ENCODE peak calls at places on chromosomes 13 and 19, in eight cellular contexts. O, Y, U, A, G, V, S and F are unnamed samples.

GRCh38 chr13:103349664-103350063 is 283.4 kb upstream of the SLC10A2 start:
- DNase-seq in O (no peak), Y (no peak), U (no peak), A (no peak), G (no peak), V (peak), S (no peak), F (no peak)

GRCh38 chr13:107767119-107767518 is 448.2 kb downstream of the LIG4 start:
- DNase-seq in O (no peak), Y (peak), U (no peak), A (no peak), G (no peak), V (no peak), S (no peak), F (no peak)

GRCh38 chr13:75670496-75670895 is 34.4 kb downstream of the LMO7 start:
- DNase-seq in O (no peak), Y (no peak), U (no peak), A (no peak), G (no peak), V (no peak), S (no peak), F (no peak)

GRCh38 chr19:6260912-6261636 is 18.7 kb downstream of the MLLT1 start:
- DNase-seq in O (no peak), Y (no peak), U (no peak), A (peak), G (peak), V (no peak), S (no peak), F (peak)

GRCh38 chr19:39351537-39352037 is 9.4 kb downstream of the SAMD4B start:
- DNase-seq in O (peak), Y (no peak), U (no peak), A (no peak), G (no peak), V (no peak), S (no peak), F (no peak)

GRCh38 chr19:46783670-46784069 is 4.7 kb downstream of the SLC1A5 start:
- DNase-seq in O (no peak), Y (no peak), U (no peak), A (no peak), G (peak), V (no peak), S (no peak), F (no peak)

GRCh38 chr13:113991191-113991669 is 17.4 kb upstream of the C13orf46 start:
- DNase-seq in O (no peak), Y (peak), U (no peak), A (no peak), G (no peak), V (no peak), S (no peak), F (no peak)

GRCh38 chr19:9308091-9308490 is 1.5 kb downstream of the ZNF699 start:
- DNase-seq in O (no peak), Y (no peak), U (no peak), A (no peak), G (no peak), V (no peak), S (no peak), F (no peak)

GRCh38 chr13:96771501-96772367 is 222.5 kb downstream of the OXGR1 start:
- DNase-seq in O (no peak), Y (no peak), U (no peak), A (no peak), G (no peak), V (peak), S (no peak), F (peak)

GRCh38 chr13:101648766-101649489 is 196.5 kb downstream of the ITGBL1 start:
- DNase-seq in O (no peak), Y (no peak), U (no peak), A (no peak), G (no peak), V (no peak), S (no peak), F (no peak)

GRCh38 chr13:103134271-103134670 is 68.1 kb upstream of the SLC10A2 start:
- DNase-seq in O (no peak), Y (no peak), U (no peak), A (no peak), G (no peak), V (no peak), S (no peak), F (no peak)

GRCh38 chr13:47126432-47126831 is 229.6 kb upstream of the HTR2A start:
- DNase-seq in O (no peak), Y (no peak), U (no peak), A (no peak), G (no peak), V (no peak), S (peak), F (no peak)